ENCODE peak calls at places on chromosomes 6 and 20, in seven cellular contexts. U, C, A, D, O, Q and T are unnamed samples.
A peak's percentile ranks its signal among the peaks of the same experiment; 100 is the strongest.

GRCh38 chr20:51100617-51101016 is 77.7 kb upstream of the KCNG1 start:
- DNase-seq in U (no peak), O (no peak), Q (no peak), C (no peak), A (no peak), D (no peak), T (no peak)

GRCh38 chr6:112879920-112880413 is 532.8 kb downstream of the RFPL4B start:
- DNase-seq in U (no peak), Q (no peak), C (peak; percentile 17), A (no peak), O (no peak), D (no peak), T (no peak)

GRCh38 chr6:169839493-169839892 is 88.1 kb downstream of the ERMARD start:
- DNase-seq in C (no peak), Q (no peak), A (no peak), D (no peak), O (no peak), U (no peak), T (no peak)

GRCh38 chr6:169162249-169162967 is 91.2 kb downstream of the THBS2 start:
- DNase-seq in U (no peak), A (no peak), O (no peak), C (no peak), Q (no peak), D (no peak), T (no peak)

GRCh38 chr6:152552616-152553209 is 84.4 kb downstream of the SYNE1 start:
- DNase-seq in O (no peak), A (peak; percentile 2), Q (peak; percentile 55), C (no peak), D (peak; percentile 15), U (peak; percentile 70), T (no peak)

GRCh38 chr20:57547250-57547649 is 13.7 kb upstream of the PCK1 start:
- DNase-seq in Q (no peak), A (no peak), D (no peak), C (no peak), U (no peak), O (no peak), T (no peak)

GRCh38 chr6:26576929-26577719 is 19.6 kb upstream of the ABT1 start:
- DNase-seq in U (no peak), Q (peak; percentile 91), O (no peak), C (no peak), D (no peak), A (no peak), T (no peak)

GRCh38 chr6:166097914-166098522 is 69.6 kb downstream of the TBXT start:
- DNase-seq in Q (peak; percentile 2), D (peak; percentile 2), U (peak; percentile 78), O (peak; percentile 2), A (no peak), C (peak; percentile 14), T (no peak)

GRCh38 chr6:157657754-157658153 is 165.3 kb upstream of the SNX9 start:
- DNase-seq in D (no peak), Q (no peak), C (no peak), A (no peak), O (no peak), U (no peak), T (no peak)

GRCh38 chr6:107713214-107713962 is 110.7 kb downstream of the SCML4 start:
- DNase-seq in C (no peak), O (no peak), A (no peak), Q (no peak), U (no peak), D (no peak), T (no peak)

GRCh38 chr6:56021943-56022342 is 146.6 kb upstream of the BMP5 start:
- DNase-seq in Q (no peak), D (no peak), A (no peak), U (no peak), O (no peak), C (no peak), T (no peak)

GRCh38 chr6:97053643-97054411 is 129.3 kb downstream of the KLHL32 start:
- DNase-seq in A (no peak), Q (no peak), O (no peak), C (no peak), U (peak; percentile 35), D (no peak), T (no peak)

GRCh38 chr6:53302678-53303360 is 45.9 kb downstream of the ELOVL5 start:
- DNase-seq in C (no peak), D (no peak), Q (peak; percentile 87), A (no peak), O (no peak), U (no peak), T (no peak)

GRCh38 chr6:156437084-156437879 is 339.9 kb upstream of the ARID1B start:
- DNase-seq in C (no peak), U (peak; percentile 97), Q (no peak), O (no peak), A (no peak), D (no peak), T (no peak)

GRCh38 chr6:34664270-34664971 is 32.1 kb downstream of the ILRUN start:
- DNase-seq in U (no peak), A (no peak), O (no peak), D (no peak), Q (peak; percentile 44), C (no peak), T (no peak)

GRCh38 chr20:33167859-33168258 is at the start of gene BPIFA2:
- DNase-seq in A (no peak), O (no peak), Q (no peak), U (no peak), C (no peak), D (no peak), T (no peak)

GRCh38 chr20:63448050-63448449 is 24.4 kb downstream of the KCNQ2 start:
- DNase-seq in D (no peak), O (no peak), U (no peak), Q (no peak), A (no peak), C (no peak), T (no peak)

GRCh38 chr6:143160439-143161220 is 99.9 kb downstream of the AIG1 start:
- DNase-seq in U (no peak), O (no peak), C (no peak), Q (no peak), A (no peak), D (no peak), T (no peak)

GRCh38 chr6:7166410-7167293 is 58.9 kb downstream of the RREB1 start:
- DNase-seq in C (no peak), D (no peak), Q (peak; percentile 85), U (no peak), O (no peak), A (no peak), T (no peak)

GRCh38 chr6:101294676-101295075 is 98.8 kb upstream of the GRIK2 start:
- DNase-seq in U (no peak), Q (peak; percentile 32), A (no peak), C (no peak), D (no peak), O (no peak), T (no peak)

GRCh38 chr20:46954490-46955038 is 59.9 kb downstream of the EYA2 start:
- DNase-seq in Q (peak; percentile 94), C (no peak), O (no peak), A (no peak), U (no peak), D (no peak), T (no peak)

GRCh38 chr20:3646651-3647050 is 16.5 kb downstream of the GFRA4 start:
- DNase-seq in C (no peak), D (no peak), A (no peak), Q (no peak), U (no peak), O (no peak), T (no peak)

GRCh38 chr6:62999796-63000195 is 211.5 kb upstream of the FKBP1C start:
- DNase-seq in A (no peak), C (no peak), O (no peak), Q (no peak), U (no peak), D (no peak), T (no peak)

GRCh38 chr20:38242848-38243449 is 17.6 kb downstream of the KIAA1755 start:
- DNase-seq in U (no peak), Q (no peak), A (no peak), O (no peak), C (no peak), D (peak; percentile 19), T (no peak)

GRCh38 chr20:44910690-44911262 is 916 bp downstream of the PABPC1L start:
- DNase-seq in U (no peak), A (no peak), Q (no peak), C (no peak), O (no peak), D (no peak), T (no peak)

GRCh38 chr6:47072667-47073066 is 30.5 kb upstream of the ADGRF1 start:
- DNase-seq in C (no peak), U (no peak), D (no peak), O (no peak), A (no peak), Q (no peak), T (no peak)

GRCh38 chr6:118665011-118665410 is 13.6 kb upstream of the CEP85L start:
- DNase-seq in Q (no peak), A (no peak), U (no peak), D (no peak), C (no peak), O (no peak), T (no peak)

GRCh38 chr6:26286168-26286854 is 78.7 kb upstream of the BTN3A2 start:
- DNase-seq in A (no peak), Q (peak; percentile 53), D (peak; percentile 74), C (no peak), U (peak; percentile 66), O (peak; percentile 19), T (peak; percentile 37)

GRCh38 chr6:160949531-160949930 is 42.0 kb upstream of the MAP3K4 start:
- DNase-seq in D (no peak), A (no peak), U (no peak), C (no peak), O (no peak), Q (no peak), T (no peak)

GRCh38 chr6:17299222-17299621 is 18.1 kb downstream of the RBM24 start:
- DNase-seq in Q (no peak), D (no peak), U (no peak), O (no peak), A (no peak), C (no peak), T (no peak)

GRCh38 chr20:22681591-22682248 is 97.3 kb upstream of the FOXA2 start:
- DNase-seq in Q (no peak), C (no peak), D (no peak), A (no peak), U (no peak), O (no peak), T (no peak)

GRCh38 chr6:16754864-16755263 is 6.4 kb downstream of the ATXN1 start:
- DNase-seq in A (no peak), C (no peak), D (no peak), O (no peak), U (no peak), Q (no peak), T (no peak)

GRCh38 chr6:115643762-115644161 is 416.9 kb downstream of the FRK start:
- DNase-seq in Q (peak; percentile 45), A (no peak), C (no peak), O (no peak), D (no peak), U (no peak), T (no peak)